ENCODE peak calls at places on chromosomes 12 and 14, in eight cellular contexts. F is pons; Y is K562; U is CD4-positive, alpha-beta T cell; N is GM04503; I is NCI-H2029; X is HFF-Myc; V is cardiac fibroblast. T is an unnamed sample.

GRCh38 chr12:59067068-59067467 is 146.8 kb upstream of the LRIG3 start:
- DNase-seq in X (peak), Y (no peak), F (no peak), U (no peak), N (peak), V (peak), I (no peak), T (no peak)

GRCh38 chr12:78928200-78929074 is 63.9 kb downstream of the SYT1 start:
- DNase-seq in N (peak), F (no peak), U (no peak), X (no peak), I (no peak), Y (no peak), V (peak), T (no peak)

GRCh38 chr12:13250416-13250815 is 53.9 kb downstream of the EMP1 start:
- DNase-seq in I (no peak), X (no peak), N (peak), U (no peak), F (no peak), V (peak), Y (no peak), T (no peak)

GRCh38 chr12:53174881-53175491 is 5.5 kb upstream of the ZNF740 start:
- DNase-seq in F (no peak), X (no peak), U (no peak), N (no peak), Y (peak), I (peak), V (peak), T (no peak)

GRCh38 chr12:76623929-76624328 is 64.4 kb upstream of the OSBPL8 start:
- DNase-seq in U (no peak), N (peak), X (peak), I (peak), Y (no peak), V (peak), F (no peak), T (no peak)

GRCh38 chr12:52975204-52975603 is 26.3 kb downstream of the KRT18 start:
- DNase-seq in N (no peak), V (peak), X (no peak), F (no peak), I (no peak), U (no peak), Y (peak), T (no peak)

GRCh38 chr14:74917646-74918081 is 5.4 kb downstream of the RPS6KL1 start:
- DNase-seq in Y (no peak), X (no peak), V (no peak), I (no peak), N (no peak), U (no peak), F (no peak), T (no peak)

GRCh38 chr14:54338696-54339317 is 58.0 kb upstream of the CDKN3 start:
- DNase-seq in I (no peak), V (peak), U (no peak), X (peak), Y (peak), F (peak), N (no peak), T (no peak)

GRCh38 chr12:1993871-1994371 is 10.3 kb downstream of the DCP1B start:
- DNase-seq in I (no peak), F (no peak), U (no peak), N (no peak), Y (no peak), V (peak), X (no peak), T (no peak)

GRCh38 chr12:111412007-111412829 is 6.5 kb downstream of the SH2B3 start:
- DNase-seq in Y (peak), I (no peak), X (no peak), V (no peak), N (no peak), U (no peak), F (peak), T (no peak)

GRCh38 chr14:20986811-20987210 is 3.0 kb upstream of the METTL17 start:
- DNase-seq in U (no peak), F (no peak), Y (peak), X (peak), V (peak), I (no peak), N (peak), T (no peak)

GRCh38 chr12:116520801-116521471 is 38.2 kb upstream of the MAP1LC3B2 start:
- DNase-seq in Y (peak), I (no peak), F (no peak), N (peak), X (no peak), U (no peak), V (peak), T (no peak)

GRCh38 chr12:91327136-91327535 is 144.5 kb upstream of the DCN start:
- DNase-seq in F (no peak), X (no peak), I (no peak), N (no peak), U (no peak), Y (no peak), V (peak), T (no peak)

GRCh38 chr14:83425138-83425537 is 1891.5 kb upstream of the SEL1L start:
- DNase-seq in Y (no peak), N (peak), U (no peak), X (no peak), F (no peak), I (no peak), V (peak), T (no peak)

GRCh38 chr12:124469193-124469888 is 98.1 kb downstream of the NCOR2 start:
- DNase-seq in X (no peak), F (no peak), V (peak), I (no peak), Y (peak), N (no peak), U (no peak), T (no peak)

GRCh38 chr12:107807471-107808150 is 33.1 kb downstream of the ASCL4 start:
- DNase-seq in I (no peak), N (no peak), U (no peak), X (no peak), Y (no peak), F (no peak), V (no peak), T (no peak)

GRCh38 chr14:105091335-105092123 is 26.3 kb upstream of the GPR132 start:
- DNase-seq in Y (no peak), V (no peak), I (no peak), U (no peak), N (peak), F (no peak), X (no peak), T (no peak)

GRCh38 chr12:47742253-47742825 is 16.3 kb downstream of the RAPGEF3 start:
- DNase-seq in X (no peak), F (no peak), I (no peak), V (peak), N (no peak), Y (peak), U (peak), T (no peak)

GRCh38 chr12:49954863-49955830 is 4.6 kb downstream of the AQP2 start:
- DNase-seq in F (no peak), X (no peak), Y (no peak), N (no peak), I (no peak), U (no peak), V (no peak), T (no peak)

GRCh38 chr14:22653012-22653621 is 9.0 kb upstream of the OR6J1 start:
- DNase-seq in I (peak), Y (peak), N (peak), V (peak), X (peak), F (peak), U (peak), T (peak)

GRCh38 chr12:62581288-62582064 is 114.8 kb downstream of the MON2 start:
- DNase-seq in N (no peak), U (no peak), X (peak), Y (peak), V (peak), I (peak), F (peak), T (peak)

GRCh38 chr14:93728651-93729016 is 59.7 kb downstream of the PRIMA1 start:
- DNase-seq in X (no peak), U (no peak), I (no peak), N (no peak), F (no peak), V (no peak), Y (no peak), T (no peak)

T was measured in GM12864.